ENCODE peak calls at places on chromosome X, in five cellular contexts. I is K562, K is GM12878, L is SK-N-SH, C is HepG2. Y is an unnamed sample.

GRCh38 chrX:7263961-7264360 is 116.0 kb upstream of the PUDP start:
- DNase-seq in K (no peak), L (no peak), C (no peak), I (no peak), Y (no peak)

GRCh38 chrX:14529288-14529989 is at the start of gene GLRA2:
- DNase-seq in K (no peak), I (no peak), C (peak; percentile 1), L (no peak), Y (no peak)

GRCh38 chrX:124015721-124016120 is 54.2 kb downstream of the STAG2 start:
- DNase-seq in I (no peak), L (no peak), C (no peak), K (no peak), Y (no peak)

GRCh38 chrX:46681849-46682248 is 77.1 kb downstream of the SLC9A7 start:
- DNase-seq in I (no peak), L (no peak), K (no peak), C (no peak), Y (no peak)

GRCh38 chrX:19212037-19212436 is 89.8 kb upstream of the ADGRG2 start:
- DNase-seq in C (no peak), K (no peak), L (no peak), I (no peak), Y (no peak)

GRCh38 chrX:42748067-42748850 is 29.7 kb downstream of the PPP1R2C start:
- DNase-seq in C (no peak), K (no peak), I (no peak), L (no peak), Y (no peak)

GRCh38 chrX:150887906-150888465 is 10.5 kb downstream of the CD99L2 start:
- DNase-seq in I (no peak), C (no peak), L (no peak), K (no peak), Y (no peak)

GRCh38 chrX:103215768-103216085 is 819 bp downstream of the BEX4 start:
- DNase-seq in L (peak; percentile 80), I (no peak), C (no peak), K (no peak), Y (no peak)

GRCh38 chrX:131741103-131741581 is 197.3 kb downstream of the OR13H1 start:
- DNase-seq in K (peak; percentile 87), C (no peak), I (no peak), L (peak; percentile 48), Y (no peak)

GRCh38 chrX:40262641-40263560 is 165.1 kb upstream of the BCOR start:
- DNase-seq in C (peak; percentile 8), L (no peak), I (no peak), K (no peak), Y (no peak)

GRCh38 chrX:71170660-71171059 is 26.0 kb downstream of the NLGN3 start:
- DNase-seq in K (no peak), L (no peak), C (no peak), I (peak; percentile 16), Y (no peak)

GRCh38 chrX:119482497-119483480 is 14.5 kb downstream of the SLC25A5 start:
- DNase-seq in C (no peak), L (peak; percentile 55), K (no peak), I (peak; percentile 70), Y (no peak)

GRCh38 chrX:9942086-9942485 is 25.1 kb upstream of the CLDN34 start:
- DNase-seq in I (no peak), L (no peak), C (no peak), K (peak; percentile 69), Y (no peak)

GRCh38 chrX:118325453-118325852 is 20.5 kb upstream of the WDR44 start:
- DNase-seq in C (no peak), I (peak; percentile 14), K (no peak), L (no peak), Y (no peak)

GRCh38 chrX:123993904-123994635 is 32.6 kb downstream of the STAG2 start:
- DNase-seq in K (no peak), L (no peak), I (no peak), C (no peak), Y (no peak)

GRCh38 chrX:40318796-40319195 is 221.0 kb upstream of the BCOR start:
- DNase-seq in C (no peak), L (no peak), K (no peak), I (no peak), Y (no peak)

GRCh38 chrX:127708155-127708554 is 344.0 kb downstream of the ACTRT1 start:
- DNase-seq in I (no peak), L (no peak), C (no peak), K (no peak), Y (no peak)

GRCh38 chrX:74514384-74514783 is 93.1 kb downstream of the SLC16A2 start:
- DNase-seq in C (peak; percentile 2), K (no peak), I (no peak), L (no peak), Y (no peak)

GRCh38 chrX:130523460-130524394 is 121.9 kb downstream of the RBMX2 start:
- DNase-seq in C (no peak), I (peak; percentile 77), L (peak; percentile 80), K (no peak), Y (no peak)

GRCh38 chrX:74521961-74522833 is 92.2 kb downstream of the RLIM start:
- DNase-seq in I (no peak), L (peak; percentile 25), C (no peak), K (no peak), Y (no peak)

GRCh38 chrX:103704863-103705262 is 5.8 kb upstream of the TMEM31 start:
- DNase-seq in I (no peak), K (no peak), C (no peak), L (no peak), Y (no peak)

GRCh38 chrX:137051978-137052640 is 18.3 kb upstream of the GPR101 start:
- DNase-seq in K (peak; percentile 1), L (peak; percentile 88), C (peak; percentile 21), I (peak; percentile 82), Y (no peak)

GRCh38 chrX:14491689-14492088 is 37.6 kb upstream of the GLRA2 start:
- DNase-seq in I (no peak), C (no peak), K (no peak), L (no peak), Y (no peak)

DNA sequence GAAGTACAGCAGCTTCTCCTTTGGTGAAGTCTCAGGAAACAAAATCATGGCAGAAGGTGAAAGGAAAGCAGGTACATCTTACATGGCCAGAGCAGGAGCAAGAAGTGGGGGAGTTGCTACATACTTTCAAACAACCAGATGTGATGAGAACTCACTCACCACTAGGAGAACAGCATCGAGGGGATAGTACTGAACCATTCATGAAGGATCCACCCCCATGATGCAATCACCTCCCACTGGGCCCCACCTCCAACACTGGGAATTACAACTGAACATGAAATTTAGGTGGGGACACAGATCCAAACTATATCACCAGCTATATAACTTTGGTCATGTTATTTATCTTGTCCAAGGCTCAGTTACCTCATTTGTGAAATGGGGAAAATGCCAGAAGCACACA is 159.4 kb downstream of the OPHN1 start:
- DNase-seq in C (no peak), K (no peak), I (no peak), L (no peak), Y (no peak)
- TF ChIP-seq MAX in C (no peak), K (no peak), I (no peak), L (no peak), Y (no peak)

DNA sequence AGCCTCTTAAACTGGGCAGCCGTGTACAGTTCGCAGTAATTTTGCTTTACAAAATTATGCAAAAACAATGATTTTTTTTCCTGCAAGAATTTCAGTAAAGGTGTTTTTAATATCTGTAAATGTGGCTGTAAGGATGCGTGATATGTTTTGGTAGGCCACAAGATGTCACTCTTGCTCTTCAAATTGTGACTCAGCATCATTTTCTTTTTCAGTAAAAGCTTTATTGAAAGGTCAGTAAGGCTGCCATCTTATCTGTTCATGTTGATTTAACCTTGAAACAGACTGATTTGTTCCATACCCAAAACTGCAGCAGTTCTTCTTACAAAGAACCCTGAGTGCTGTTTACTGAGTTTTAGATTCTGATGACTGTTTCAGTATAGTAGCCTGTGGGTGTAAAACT is 39.9 kb downstream of the TXLNG start:
- DNase-seq in L (peak; percentile 44), I (peak; percentile 21), C (peak; percentile 78), K (no peak), Y (no peak)
- TF ChIP-seq TAF1 in L (no peak), I (no peak), C (no peak), K (no peak), Y (no peak)

GRCh38 chrX:132837971-132838370 is 120.5 kb downstream of the HS6ST2 start:
- DNase-seq in K (no peak), C (no peak), L (no peak), I (no peak), Y (no peak)
- TF ChIP-seq MAX in K (no peak), C (no peak), L (no peak), I (no peak), Y (no peak)

GRCh38 chrX:109281478-109282275 is 200.2 kb downstream of the GUCY2F start:
- DNase-seq in C (no peak), K (no peak), I (no peak), L (no peak), Y (no peak)
- TF ChIP-seq TAF1 in C (no peak), K (no peak), I (no peak), L (no peak), Y (no peak)

DNA sequence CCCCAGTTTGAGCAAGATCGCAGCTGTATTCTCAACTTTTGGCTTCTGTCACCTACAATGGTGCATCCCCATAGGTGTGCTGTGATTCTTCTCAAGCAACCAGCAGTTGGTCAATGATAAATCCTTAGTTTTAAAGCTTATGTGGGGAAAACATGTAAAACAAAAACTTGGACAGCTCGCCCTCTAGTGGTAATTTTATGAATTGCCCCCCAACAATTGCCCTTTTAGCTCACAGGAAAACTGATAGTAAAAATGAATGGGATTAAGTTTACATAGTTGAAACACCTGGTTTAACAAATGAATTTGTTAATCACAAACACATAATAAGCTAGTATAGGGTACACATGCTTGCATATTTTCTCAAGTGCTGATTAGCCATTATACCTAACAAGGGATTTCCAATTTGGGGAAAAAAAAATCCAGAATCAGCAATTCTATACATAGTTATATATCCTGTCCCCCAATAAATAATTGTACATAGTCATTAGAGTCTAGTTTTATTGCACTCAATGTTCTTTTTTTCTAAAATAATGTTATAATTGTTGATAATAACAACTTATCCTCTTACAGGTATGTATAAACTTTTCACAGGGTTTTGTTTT is 30.1 kb downstream of the TEX13A start:
- DNase-seq in C (no peak), K (no peak), I (peak; percentile 9), L (peak; percentile 7), Y (no peak)
- TF ChIP-seq MAX in C (no peak), K (no peak), I (no peak), L (no peak), Y (no peak)

DNA sequence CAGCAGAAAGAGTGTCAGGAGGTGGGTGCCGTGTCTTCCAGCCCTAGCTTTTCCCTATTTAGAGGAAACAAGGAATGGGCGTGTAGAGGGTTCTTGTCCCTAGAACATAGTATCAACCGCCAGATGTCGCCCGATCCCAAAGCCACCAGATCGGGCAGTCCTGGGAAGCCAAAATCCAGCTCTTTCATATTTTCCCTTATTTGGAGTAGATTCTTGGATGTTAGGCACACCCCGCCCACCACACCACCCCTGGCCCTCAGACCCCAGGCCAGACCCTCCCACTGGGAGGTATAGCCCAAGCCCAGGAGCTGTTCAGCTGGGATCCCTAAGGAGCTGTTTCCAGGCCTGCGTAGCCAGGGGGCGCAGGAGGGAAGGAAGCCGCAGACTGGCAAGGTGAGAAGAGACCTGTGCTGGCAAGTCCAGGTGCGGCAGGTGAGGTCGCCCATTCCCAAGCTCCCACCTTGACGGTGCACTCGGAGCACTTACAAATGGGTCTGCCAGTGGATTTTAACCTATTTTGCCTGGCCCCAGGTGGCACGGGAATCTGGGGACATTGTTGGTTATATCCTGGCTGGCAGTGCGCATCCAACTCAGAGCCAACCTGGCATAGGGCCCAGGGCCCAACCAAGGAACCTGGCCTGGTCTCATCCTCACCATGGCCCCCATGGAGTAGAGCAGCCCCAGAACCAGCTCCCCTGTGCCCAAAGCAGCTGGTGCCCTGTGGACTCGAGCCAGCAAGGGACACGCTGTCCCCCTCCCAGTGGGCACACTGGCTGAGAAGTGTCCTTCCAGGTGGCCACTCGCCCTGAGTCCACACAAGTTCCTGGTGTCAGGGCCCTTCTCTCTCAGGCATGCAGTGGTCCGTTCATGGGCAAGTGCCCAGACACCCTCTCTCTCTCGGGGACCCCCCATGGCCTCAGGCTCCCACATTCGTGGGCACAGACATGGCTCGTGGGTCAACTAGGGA is 811 bp downstream of the FLNA start:
- DNase-seq in L (no peak), I (no peak), C (peak; percentile 59), K (peak; percentile 5), Y (peak; percentile 72)
- TF ChIP-seq TAF1 in L (no peak), I (no peak), C (no peak), K (no peak), Y (no peak)